ENCODE peak calls at places on chromosomes 3 and 15, in eight cellular contexts. V is mucosa of gallbladder, R is iris pigment epithelial cell, E is T-helper 2 cell, B is uterus, A is DMS 273 treated with DMSO at 0.1 percent for 48 hours, H is neural progenitor cell, Q is tibial artery. C is an unnamed sample.
A peak's percentile ranks its signal among the peaks of the same experiment; 100 is the strongest.

GRCh38 chr3:14254812-14255702 is 76.4 kb downstream of the LSM3 start:
- DNase-seq in H (no peak), E (no peak), A (no peak), Q (no peak), V (no peak), B (peak; percentile 2), R (no peak), C (no peak)

GRCh38 chr3:146972726-146973125 is 367.6 kb upstream of the PLSCR5 start:
- DNase-seq in V (no peak), A (peak; percentile 8), Q (no peak), E (no peak), R (peak; percentile 68), B (no peak), H (no peak), C (no peak)

GRCh38 chr15:92451225-92451825 is 57.6 kb downstream of the ST8SIA2 start:
- DNase-seq in H (no peak), E (no peak), A (no peak), Q (no peak), R (peak; percentile 31), B (no peak), V (no peak), C (no peak)

GRCh38 chr3:66409771-66410355 is 91.0 kb downstream of the LRIG1 start:
- DNase-seq in Q (no peak), H (no peak), V (no peak), B (peak; percentile 9), E (no peak), A (no peak), R (no peak), C (no peak)

GRCh38 chr15:84888639-84889038 is 4.2 kb downstream of the SLC28A1 start:
- DNase-seq in B (no peak), Q (no peak), R (no peak), E (no peak), H (no peak), V (no peak), A (peak; percentile 37), C (no peak)

GRCh38 chr15:90351479-90352108 is 490 bp upstream of the ZNF774 start:
- DNase-seq in V (no peak), R (no peak), B (peak; percentile 34), H (no peak), A (peak; percentile 1), Q (no peak), E (no peak), C (no peak)

GRCh38 chr3:19540464-19540863 is 392.2 kb downstream of the KCNH8 start:
- DNase-seq in B (no peak), E (no peak), R (no peak), H (no peak), V (no peak), A (no peak), Q (no peak), C (no peak)

GRCh38 chr15:84681822-84682221 is 23.8 kb upstream of the NMB start:
- DNase-seq in Q (no peak), R (peak; percentile 98), H (no peak), V (no peak), A (no peak), E (peak; percentile 43), B (no peak), C (no peak)

GRCh38 chr15:40320931-40321371 is 2.5 kb upstream of the INAFM2 start:
- DNase-seq in V (peak; percentile 71), H (peak; percentile 78), B (peak; percentile 70), R (peak; percentile 73), Q (peak; percentile 70), E (peak; percentile 43), A (peak; percentile 26), C (peak; percentile 80)

GRCh38 chr15:84992157-84992940 is 10.7 kb downstream of the PDE8A start:
- DNase-seq in E (no peak), B (no peak), A (no peak), H (no peak), V (no peak), Q (no peak), R (peak; percentile 90), C (no peak)

GRCh38 chr15:36591534-36592411 is 12.3 kb downstream of the CDIN1 start:
- DNase-seq in A (no peak), B (peak; percentile 30), Q (no peak), H (no peak), E (no peak), R (peak; percentile 46), V (no peak), C (no peak)

GRCh38 chr15:64688770-64689169 is 86.6 kb downstream of the RBPMS2 start:
- DNase-seq in B (no peak), V (no peak), E (no peak), Q (no peak), A (no peak), H (no peak), R (no peak), C (no peak)

GRCh38 chr3:133799794-133800585 is 5.6 kb upstream of the SRPRB start:
- DNase-seq in A (no peak), H (no peak), B (no peak), R (peak; percentile 67), V (no peak), E (no peak), Q (no peak), C (no peak)

GRCh38 chr3:127011270-127011992 is 28.5 kb downstream of the PLXNA1 start:
- DNase-seq in R (no peak), B (no peak), H (no peak), V (no peak), A (no peak), Q (peak; percentile 86), E (no peak), C (no peak)

GRCh38 chr3:158520433-158520832 is 50.6 kb upstream of the MLF1 start:
- DNase-seq in V (no peak), B (no peak), H (no peak), E (no peak), Q (no peak), A (no peak), R (peak; percentile 19), C (no peak)

GRCh38 chr3:165883866-165884478 is 46.7 kb upstream of the BCHE start:
- DNase-seq in A (no peak), Q (no peak), R (no peak), E (no peak), H (no peak), V (no peak), B (no peak), C (no peak)

GRCh38 chr3:100401674-100402036 is 316 bp downstream of the LNP1 start:
- DNase-seq in V (peak; percentile 16), B (peak; percentile 38), R (peak; percentile 64), E (peak; percentile 37), A (peak; percentile 80), Q (no peak), H (peak; percentile 72), C (peak; percentile 53)

GRCh38 chr15:27743078-27743477 is 356.0 kb downstream of the OCA2 start:
- DNase-seq in H (no peak), V (no peak), R (no peak), Q (no peak), B (no peak), A (no peak), E (no peak), C (no peak)

GRCh38 chr3:186361612-186362408 is at the start of gene DGKG:
- DNase-seq in R (no peak), H (peak; percentile 59), Q (peak; percentile 90), V (peak; percentile 44), B (no peak), E (no peak), A (peak; percentile 55), C (peak; percentile 28)

GRCh38 chr3:8893001-8893400 is 70.3 kb downstream of the RAD18 start:
- DNase-seq in V (no peak), Q (no peak), R (no peak), H (no peak), E (no peak), B (no peak), A (no peak), C (no peak)

GRCh38 chr3:77147836-77148578 is 108.1 kb downstream of the ROBO2 start:
- DNase-seq in Q (no peak), B (no peak), R (peak; percentile 65), H (no peak), E (no peak), A (no peak), V (no peak), C (no peak)

GRCh38 chr3:134312873-134313838 is 61.1 kb downstream of the AMOTL2 start:
- DNase-seq in V (peak; percentile 78), Q (peak; percentile 89), E (no peak), B (peak; percentile 70), H (peak; percentile 94), R (peak; percentile 81), A (no peak), C (peak; percentile 72)

GRCh38 chr3:109559389-109559788 is 222.0 kb upstream of the DPPA4 start:
- DNase-seq in H (no peak), R (peak; percentile 3), B (no peak), V (no peak), Q (no peak), A (no peak), E (no peak), C (no peak)

GRCh38 chr3:166527325-166527724 is 690.1 kb upstream of the BCHE start:
- DNase-seq in E (no peak), Q (no peak), B (no peak), R (peak; percentile 11), V (no peak), A (no peak), H (no peak), C (no peak)

GRCh38 chr15:25422021-25422420 is 16.8 kb downstream of the UBE3A start:
- DNase-seq in V (no peak), E (no peak), R (no peak), B (no peak), Q (no peak), H (no peak), A (no peak), C (no peak)

GRCh38 chr15:67307156-67307555 is 52.6 kb downstream of the IQCH start:
- DNase-seq in A (no peak), Q (no peak), B (no peak), E (no peak), H (no peak), R (peak; percentile 42), V (no peak), C (no peak)

GRCh38 chr3:115321396-115321795 is 174.3 kb upstream of the ZBTB20 start:
- DNase-seq in A (no peak), Q (no peak), V (no peak), R (peak; percentile 66), H (no peak), B (no peak), E (no peak), C (no peak)

GRCh38 chr3:35946121-35946856 is 307.0 kb downstream of the ARPP21 start:
- DNase-seq in B (no peak), E (no peak), H (peak; percentile 54), R (peak; percentile 59), A (peak; percentile 5), V (no peak), Q (no peak), C (no peak)

GRCh38 chr15:99826146-99826745 is 93.0 kb upstream of the LYSMD4 start:
- DNase-seq in Q (no peak), E (no peak), H (no peak), A (no peak), V (no peak), R (no peak), B (no peak), C (no peak)

GRCh38 chr15:64774556-64775523 is 549 bp downstream of the RBPMS2 start:
- DNase-seq in Q (no peak), B (peak; percentile 47), R (no peak), A (no peak), V (no peak), H (peak; percentile 76), E (no peak), C (no peak)

GRCh38 chr3:43212914-43213611 is 73.3 kb upstream of the SNRK start:
- DNase-seq in Q (no peak), E (no peak), B (no peak), V (no peak), A (no peak), R (no peak), H (no peak), C (no peak)